ENCODE peak calls at places on chromosomes 5 and 9, in four cellular contexts. One of them, this sample, is unnamed.

GRCh38 chr9:5453673-5454072 is 3.3 kb downstream of the CD274 start:
- DNase-seq in H9: no peak
- DNase-seq in AG04449: no peak
- DNase-seq in tibial artery: no peak
- DNase-seq in this sample: no peak

GRCh38 chr5:64790210-64790609 is 21.5 kb downstream of the CWC27 start:
- DNase-seq in H9: no peak
- DNase-seq in AG04449: no peak
- DNase-seq in tibial artery: no peak
- DNase-seq in this sample: no peak

GRCh38 chr5:135193213-135194125 is 159.4 kb upstream of the PITX1 start:
- DNase-seq in H9: no peak
- DNase-seq in AG04449: peak
- DNase-seq in tibial artery: no peak
- DNase-seq in this sample: no peak

GRCh38 chr9:137811283-137811870 is 66.2 kb upstream of the CACNA1B start:
- DNase-seq in H9: no peak
- DNase-seq in AG04449: no peak
- DNase-seq in tibial artery: no peak
- DNase-seq in this sample: no peak

GRCh38 chr5:64505769-64506566 is at the start of gene RGS7BP:
- DNase-seq in H9: peak
- DNase-seq in AG04449: no peak
- DNase-seq in tibial artery: no peak
- DNase-seq in this sample: no peak

GRCh38 chr5:125326114-125326513 is 579.7 kb upstream of the ZNF608 start:
- DNase-seq in H9: no peak
- DNase-seq in AG04449: no peak
- DNase-seq in tibial artery: no peak
- DNase-seq in this sample: peak

GRCh38 chr9:23447166-23447565 is 378.9 kb downstream of the ELAVL2 start:
- DNase-seq in H9: peak
- DNase-seq in AG04449: no peak
- DNase-seq in tibial artery: no peak
- DNase-seq in this sample: no peak

GRCh38 chr5:129804705-129805104 is 56.8 kb downstream of the MINAR2 start:
- DNase-seq in H9: peak
- DNase-seq in AG04449: no peak
- DNase-seq in tibial artery: no peak
- DNase-seq in this sample: no peak

GRCh38 chr9:19023078-19023477 is 9.9 kb downstream of the SAXO1 start:
- DNase-seq in H9: no peak
- DNase-seq in AG04449: no peak
- DNase-seq in tibial artery: no peak
- DNase-seq in this sample: no peak

GRCh38 chr5:132233081-132233480 is 5.4 kb upstream of the P4HA2 start:
- DNase-seq in H9: no peak
- DNase-seq in AG04449: no peak
- DNase-seq in tibial artery: no peak
- DNase-seq in this sample: no peak

GRCh38 chr9:124399323-124399962 is 15.8 kb downstream of the PSMB7 start:
- DNase-seq in H9: peak
- DNase-seq in AG04449: no peak
- DNase-seq in tibial artery: peak
- DNase-seq in this sample: no peak

GRCh38 chr9:14389622-14390021 is 75.7 kb upstream of the NFIB start:
- DNase-seq in H9: no peak
- DNase-seq in AG04449: no peak
- DNase-seq in tibial artery: no peak
- DNase-seq in this sample: no peak

GRCh38 chr5:172688735-172689572 is 47.9 kb downstream of the NEURL1B start:
- DNase-seq in H9: no peak
- DNase-seq in AG04449: no peak
- DNase-seq in tibial artery: peak
- DNase-seq in this sample: no peak

GRCh38 chr5:171336486-171337206 is 27.6 kb downstream of the TLX3 start:
- DNase-seq in H9: no peak
- DNase-seq in AG04449: peak
- DNase-seq in tibial artery: no peak
- DNase-seq in this sample: peak

GRCh38 chr5:9241459-9241858 is 304.4 kb downstream of the SEMA5A start:
- DNase-seq in H9: no peak
- DNase-seq in AG04449: no peak
- DNase-seq in tibial artery: no peak
- DNase-seq in this sample: no peak

GRCh38 chr5:109939109-109939682 is 249.5 kb downstream of the MAN2A1 start:
- DNase-seq in H9: no peak
- DNase-seq in AG04449: no peak
- DNase-seq in tibial artery: no peak
- DNase-seq in this sample: no peak

GRCh38 chr5:178326054-178326715 is 93.6 kb upstream of the PHYKPL start:
- DNase-seq in H9: no peak
- DNase-seq in AG04449: no peak
- DNase-seq in tibial artery: no peak
- DNase-seq in this sample: no peak

GRCh38 chr5:983568-983967 is 25.0 kb upstream of the NKD2 start:
- DNase-seq in H9: no peak
- DNase-seq in AG04449: no peak
- DNase-seq in tibial artery: no peak
- DNase-seq in this sample: no peak

GRCh38 chr9:128702949-128703615 is 779 bp downstream of the PKN3 start:
- DNase-seq in H9: peak
- DNase-seq in AG04449: no peak
- DNase-seq in tibial artery: no peak
- DNase-seq in this sample: no peak

GRCh38 chr5:6201626-6202025 is 176.7 kb downstream of the MED10 start:
- DNase-seq in H9: no peak
- DNase-seq in AG04449: no peak
- DNase-seq in tibial artery: no peak
- DNase-seq in this sample: peak

GRCh38 chr5:170218730-170219129 is 14.1 kb upstream of the C5orf58 start:
- DNase-seq in H9: no peak
- DNase-seq in AG04449: no peak
- DNase-seq in tibial artery: no peak
- DNase-seq in this sample: no peak

GRCh38 chr9:112241491-112241890 is 66.4 kb upstream of the SUSD1 start:
- DNase-seq in H9: no peak
- DNase-seq in AG04449: no peak
- DNase-seq in tibial artery: no peak
- DNase-seq in this sample: no peak

GRCh38 chr9:92983984-92984589 is 36.8 kb downstream of the FGD3 start:
- DNase-seq in H9: no peak
- DNase-seq in AG04449: no peak
- DNase-seq in tibial artery: no peak
- DNase-seq in this sample: no peak

GRCh38 chr5:33291216-33292000 is 149.4 kb upstream of the TARS1 start:
- DNase-seq in H9: no peak
- DNase-seq in AG04449: no peak
- DNase-seq in tibial artery: no peak
- DNase-seq in this sample: no peak

GRCh38 chr5:147403659-147404640 is 105.9 kb downstream of the DPYSL3 start:
- DNase-seq in H9: no peak
- DNase-seq in AG04449: peak
- DNase-seq in tibial artery: peak
- DNase-seq in this sample: peak

GRCh38 chr5:147400076-147400809 is 109.6 kb downstream of the DPYSL3 start:
- DNase-seq in H9: no peak
- DNase-seq in AG04449: no peak
- DNase-seq in tibial artery: no peak
- DNase-seq in this sample: no peak

GRCh38 chr5:147397616-147398015 is 112.3 kb downstream of the DPYSL3 start:
- DNase-seq in H9: peak
- DNase-seq in AG04449: no peak
- DNase-seq in tibial artery: no peak
- DNase-seq in this sample: no peak

GRCh38 chr5:147398860-147399259 is 111.0 kb downstream of the DPYSL3 start:
- DNase-seq in H9: no peak
- DNase-seq in AG04449: no peak
- DNase-seq in tibial artery: no peak
- DNase-seq in this sample: peak

GRCh38 chr5:147400836-147401235 is 109.0 kb downstream of the DPYSL3 start:
- DNase-seq in H9: no peak
- DNase-seq in AG04449: no peak
- DNase-seq in tibial artery: no peak
- DNase-seq in this sample: no peak
- TF ChIP-seq CTCF in H9: no peak
- TF ChIP-seq CTCF in AG04449: no peak
- TF ChIP-seq CTCF in tibial artery: no peak
- TF ChIP-seq CTCF in this sample: no peak

DNA sequence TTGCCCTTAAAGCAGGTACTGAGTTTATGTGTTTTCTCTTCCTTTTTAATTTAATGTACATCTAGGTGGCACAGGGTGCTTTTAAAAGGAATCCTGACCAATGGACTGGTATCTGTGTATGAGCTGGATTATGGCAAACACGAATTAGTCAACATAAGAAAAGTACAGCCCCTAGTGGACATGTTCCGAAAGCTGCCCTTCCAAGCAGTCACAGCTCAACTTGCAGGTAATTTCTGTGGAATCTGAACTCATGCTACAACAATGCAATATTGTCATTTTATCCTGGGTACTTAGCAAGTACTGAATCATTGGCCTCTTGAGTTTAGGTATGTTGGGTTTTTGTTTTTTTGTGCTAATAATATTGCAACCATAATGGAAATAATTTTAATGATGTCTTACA is 14.4 kb upstream of the TMOD1 start:
- DNase-seq in H9: no peak
- DNase-seq in AG04449: no peak
- DNase-seq in tibial artery: no peak
- DNase-seq in this sample: no peak
- TF ChIP-seq CTCF in H9: peak
- TF ChIP-seq CTCF in AG04449: peak
- TF ChIP-seq CTCF in tibial artery: no peak
- TF ChIP-seq CTCF in this sample: no peak

GRCh38 chr5:143824851-143825720 is 13.1 kb downstream of the HMHB1 start:
- DNase-seq in H9: peak
- DNase-seq in AG04449: no peak
- DNase-seq in tibial artery: peak
- DNase-seq in this sample: peak
- TF ChIP-seq CTCF in H9: peak
- TF ChIP-seq CTCF in AG04449: peak
- TF ChIP-seq CTCF in tibial artery: peak
- TF ChIP-seq CTCF in this sample: peak

GRCh38 chr5:159727167-159727566 is 189.1 kb upstream of the ADRA1B start:
- DNase-seq in H9: peak
- DNase-seq in AG04449: no peak
- DNase-seq in tibial artery: no peak
- DNase-seq in this sample: no peak
- TF ChIP-seq CTCF in H9: peak
- TF ChIP-seq CTCF in AG04449: no peak
- TF ChIP-seq CTCF in tibial artery: no peak
- TF ChIP-seq CTCF in this sample: no peak

GRCh38 chr5:115374057-115374775 is 77.8 kb upstream of the CCDC112 start:
- DNase-seq in H9: no peak
- DNase-seq in AG04449: no peak
- DNase-seq in tibial artery: no peak
- DNase-seq in this sample: no peak
- TF ChIP-seq CTCF in H9: peak
- TF ChIP-seq CTCF in AG04449: no peak
- TF ChIP-seq CTCF in tibial artery: no peak
- TF ChIP-seq CTCF in this sample: no peak

GRCh38 chr9:134175291-134175807 is 11.0 kb upstream of the RNU6ATAC start:
- DNase-seq in H9: peak
- DNase-seq in AG04449: no peak
- DNase-seq in tibial artery: no peak
- DNase-seq in this sample: no peak

GRCh38 chr9:134176599-134176968 is 12.2 kb upstream of the RNU6ATAC start:
- DNase-seq in H9: no peak
- DNase-seq in AG04449: no peak
- DNase-seq in tibial artery: no peak
- DNase-seq in this sample: no peak

GRCh38 chr9:134177186-134177585 is 12.8 kb upstream of the RNU6ATAC start:
- DNase-seq in H9: no peak
- DNase-seq in AG04449: no peak
- DNase-seq in tibial artery: no peak
- DNase-seq in this sample: no peak

GRCh38 chr9:134174526-134175290 is 10.3 kb upstream of the RNU6ATAC start:
- DNase-seq in H9: no peak
- DNase-seq in AG04449: no peak
- DNase-seq in tibial artery: no peak
- DNase-seq in this sample: no peak

DNA sequence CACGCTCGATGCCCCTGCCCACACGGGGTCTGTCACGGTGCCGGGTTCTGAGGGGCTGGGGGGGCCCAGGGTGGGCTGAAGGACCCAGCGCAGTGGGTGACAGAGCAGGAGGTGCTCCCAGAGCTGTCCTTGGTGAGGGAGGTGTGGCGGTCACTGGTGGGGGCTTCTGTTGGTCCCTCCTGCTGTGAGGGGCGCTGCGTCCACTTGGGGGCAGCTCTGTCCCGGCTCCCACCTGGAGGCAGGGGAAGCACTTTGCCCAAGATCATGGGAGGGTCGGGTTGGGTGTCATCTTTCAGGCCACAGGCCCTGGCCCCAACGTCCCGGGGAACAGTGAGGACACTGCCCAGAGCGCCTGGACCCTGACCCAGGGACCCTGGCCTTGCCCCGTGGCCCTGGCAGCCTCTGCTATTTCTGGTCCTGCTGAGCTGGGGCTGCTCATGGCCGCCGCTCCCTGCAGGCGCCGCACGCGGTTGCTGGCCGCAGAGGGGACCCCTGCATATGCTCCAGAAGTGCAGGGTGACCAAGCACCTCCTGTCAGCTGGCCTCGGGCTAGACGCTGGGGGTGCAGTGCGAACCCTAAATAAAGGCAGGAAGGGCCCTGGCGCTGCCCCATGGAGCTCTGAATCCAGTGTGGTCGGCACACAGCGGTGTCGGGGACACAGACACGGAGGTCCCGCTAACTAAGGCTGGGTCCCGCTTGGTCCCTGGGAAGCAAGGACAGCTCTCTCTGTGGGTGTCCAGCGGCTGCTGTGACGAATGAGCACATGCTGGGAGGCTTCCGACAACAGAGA is 11.6 kb upstream of the RNU6ATAC start:
- DNase-seq in H9: no peak
- DNase-seq in AG04449: no peak
- DNase-seq in tibial artery: no peak
- DNase-seq in this sample: no peak
- TF ChIP-seq CTCF in H9: no peak
- TF ChIP-seq CTCF in AG04449: peak
- TF ChIP-seq CTCF in tibial artery: no peak
- TF ChIP-seq CTCF in this sample: peak

GRCh38 chr9:12666813-12667212 is 26.4 kb upstream of the TYRP1 start:
- DNase-seq in H9: no peak
- DNase-seq in AG04449: no peak
- DNase-seq in tibial artery: no peak
- DNase-seq in this sample: no peak
- TF ChIP-seq CTCF in H9: peak
- TF ChIP-seq CTCF in AG04449: no peak
- TF ChIP-seq CTCF in tibial artery: no peak
- TF ChIP-seq CTCF in this sample: peak

This sample was measured in AG09319.